ENCODE peak calls at places on chromosomes 11 and 22, in ten cellular contexts. O, X, H, W, Y, A, B, U, R and F are unnamed samples.

GRCh38 chr22:24370426-24370825 is 57.0 kb upstream of the ADORA2A start:
- DNase-seq in O (no peak), X (no peak), H (no peak), W (no peak), Y (no peak), A (no peak), B (no peak), U (no peak), R (peak; percentile 33), F (no peak)

GRCh38 chr11:115185931-115186330 is 318.3 kb downstream of the CADM1 start:
- DNase-seq in O (no peak), X (no peak), H (no peak), W (no peak), Y (no peak), A (no peak), B (no peak), U (no peak), R (no peak), F (no peak)

GRCh38 chr11:112507281-112507680 is 246.6 kb upstream of the PLET1 start:
- DNase-seq in O (no peak), X (no peak), H (no peak), W (no peak), Y (no peak), A (no peak), B (no peak), U (no peak), R (no peak), F (no peak)

GRCh38 chr22:16699336-16699735 is 106.7 kb upstream of the CCT8L2 start:
- DNase-seq in O (no peak), X (no peak), H (no peak), W (no peak), Y (no peak), A (no peak), B (no peak), U (no peak), R (no peak), F (no peak)

GRCh38 chr11:94788396-94788795 is 20.2 kb downstream of the AMOTL1 start:
- DNase-seq in O (peak; percentile 71), X (no peak), H (no peak), W (no peak), Y (no peak), A (no peak), B (no peak), U (no peak), R (peak; percentile 47), F (no peak)

GRCh38 chr11:14620027-14620511 is 23.5 kb upstream of the PDE3B start:
- DNase-seq in O (no peak), X (no peak), H (no peak), W (no peak), Y (no peak), A (no peak), B (no peak), U (no peak), R (no peak), F (no peak)

GRCh38 chr11:128916646-128917045 is 25.5 kb downstream of the KCNJ5 start:
- DNase-seq in O (no peak), X (no peak), H (no peak), W (no peak), Y (no peak), A (no peak), B (no peak), U (no peak), R (no peak), F (no peak)

GRCh38 chr11:8870461-8871282 is 40.3 kb upstream of the AKIP1 start:
- DNase-seq in O (peak; percentile 50), X (peak; percentile 84), H (peak; percentile 75), W (peak; percentile 58), Y (no peak), A (peak; percentile 92), B (peak; percentile 74), U (peak; percentile 81), R (peak; percentile 76), F (peak; percentile 83)

GRCh38 chr11:70712471-70712870 is 314.1 kb downstream of the CTTN start:
- DNase-seq in O (no peak), X (no peak), H (no peak), W (no peak), Y (no peak), A (no peak), B (peak; percentile 50), U (no peak), R (no peak), F (no peak)

GRCh38 chr11:133834399-133835257 is 10.7 kb downstream of the SPATA19 start:
- DNase-seq in O (no peak), X (no peak), H (no peak), W (no peak), Y (no peak), A (no peak), B (no peak), U (no peak), R (no peak), F (no peak)

GRCh38 chr11:64558869-64559268 is 32.2 kb upstream of the SLC22A12 start:
- DNase-seq in O (no peak), X (no peak), H (no peak), W (no peak), Y (no peak), A (peak; percentile 64), B (no peak), U (no peak), R (no peak), F (no peak)

GRCh38 chr11:64553554-64554201 is 37.3 kb upstream of the SLC22A12 start:
- DNase-seq in O (peak; percentile 27), X (no peak), H (peak; percentile 22), W (peak; percentile 34), Y (peak; percentile 59), A (peak; percentile 64), B (peak; percentile 74), U (peak; percentile 68), R (peak; percentile 66), F (no peak)

GRCh38 chr11:64556721-64557250 is 34.2 kb upstream of the SLC22A12 start:
- DNase-seq in O (no peak), X (no peak), H (no peak), W (no peak), Y (no peak), A (peak; percentile 41), B (no peak), U (no peak), R (no peak), F (no peak)

GRCh38 chr11:64558065-64558745 is 32.8 kb upstream of the SLC22A12 start:
- DNase-seq in O (no peak), X (no peak), H (no peak), W (no peak), Y (no peak), A (peak; percentile 68), B (peak; percentile 66), U (no peak), R (no peak), F (no peak)

DNA sequence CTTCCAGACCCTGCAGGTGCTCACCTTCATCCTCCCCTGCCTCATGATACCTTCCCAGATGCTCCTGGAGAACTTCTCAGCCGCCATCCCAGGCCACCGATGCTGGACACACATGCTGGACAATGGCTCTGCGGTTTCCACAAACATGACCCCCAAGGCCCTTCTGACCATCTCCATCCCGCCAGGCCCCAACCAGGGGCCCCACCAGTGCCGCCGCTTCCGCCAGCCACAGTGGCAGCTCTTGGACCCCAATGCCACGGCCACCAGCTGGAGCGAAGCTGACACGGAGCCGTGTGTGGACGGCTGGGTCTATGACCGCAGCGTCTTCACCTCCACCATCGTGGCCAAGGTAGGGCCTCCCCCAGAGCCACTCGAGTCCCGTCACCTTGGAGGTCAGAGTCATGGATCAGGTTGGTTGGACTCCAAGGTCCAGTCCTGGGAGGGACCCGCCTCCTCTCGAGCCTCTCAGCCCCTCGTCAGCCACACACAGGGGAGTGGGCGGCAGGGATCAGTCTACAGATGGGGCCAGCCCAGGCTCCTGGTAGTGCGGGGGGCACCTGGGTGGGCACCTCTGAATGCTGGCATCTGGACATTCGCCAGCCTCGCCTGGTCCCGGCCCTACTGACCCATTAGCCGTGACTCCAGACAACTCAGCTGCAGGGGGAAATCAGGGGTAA is 34.8 kb upstream of the SLC22A12 start:
- DNase-seq in O (no peak), X (no peak), H (no peak), W (no peak), Y (no peak), A (peak; percentile 85), B (no peak), U (no peak), R (no peak), F (no peak)
- TF ChIP-seq CTCF in O (no peak), X (no peak), H (no peak), W (no peak), Y (no peak), A (no peak), B (no peak), U (no peak), R (no peak), F (no peak)

DNA sequence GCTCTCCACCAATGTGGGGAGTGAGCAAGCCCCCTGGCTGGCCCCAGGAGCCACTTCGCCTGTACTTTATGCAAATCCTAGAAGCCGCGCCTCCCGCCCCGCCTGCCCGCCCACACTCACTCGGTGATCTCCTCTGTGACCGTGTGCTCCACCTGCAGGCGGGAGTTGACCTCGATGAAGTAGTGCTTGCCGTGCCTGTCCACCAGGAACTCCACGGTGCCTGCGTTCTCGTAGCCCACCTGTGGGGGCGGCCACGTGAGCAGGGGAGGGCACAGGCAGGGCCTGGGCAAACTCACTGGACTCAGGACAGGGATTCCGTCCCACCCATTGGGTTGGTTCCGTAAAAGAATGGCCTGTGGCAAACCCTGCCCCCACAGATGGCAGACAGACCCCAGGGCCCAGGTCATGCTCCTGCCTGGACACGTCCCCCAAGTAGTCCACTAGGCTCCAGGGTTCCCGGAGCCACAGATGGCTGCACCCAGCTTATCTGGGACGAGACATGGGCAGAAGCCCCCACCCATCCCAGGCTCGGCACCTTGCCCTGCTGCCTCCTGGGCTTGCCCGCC is 11.9 kb downstream of the LRFN4 start:
- DNase-seq in O (no peak), X (peak; percentile 85), H (no peak), W (no peak), Y (peak; percentile 92), A (no peak), B (peak; percentile 92), U (peak; percentile 79), R (no peak), F (no peak)
- TF ChIP-seq CTCF in O (peak; percentile 24), X (peak; percentile 50), H (no peak), W (peak; percentile 43), Y (peak; percentile 83), A (peak; percentile 18), B (peak; percentile 84), U (peak; percentile 3), R (no peak), F (peak; percentile 61)

GRCh38 chr22:30327864-30328345 is 1.2 kb upstream of the TBC1D10A start:
- DNase-seq in O (no peak), X (no peak), H (no peak), W (no peak), Y (peak; percentile 15), A (no peak), B (peak; percentile 57), U (no peak), R (no peak), F (no peak)
- TF ChIP-seq CTCF in O (no peak), X (no peak), H (peak; percentile 13), W (peak; percentile 12), Y (peak; percentile 61), A (peak; percentile 30), B (peak; percentile 46), U (no peak), R (no peak), F (peak; percentile 1)

DNA sequence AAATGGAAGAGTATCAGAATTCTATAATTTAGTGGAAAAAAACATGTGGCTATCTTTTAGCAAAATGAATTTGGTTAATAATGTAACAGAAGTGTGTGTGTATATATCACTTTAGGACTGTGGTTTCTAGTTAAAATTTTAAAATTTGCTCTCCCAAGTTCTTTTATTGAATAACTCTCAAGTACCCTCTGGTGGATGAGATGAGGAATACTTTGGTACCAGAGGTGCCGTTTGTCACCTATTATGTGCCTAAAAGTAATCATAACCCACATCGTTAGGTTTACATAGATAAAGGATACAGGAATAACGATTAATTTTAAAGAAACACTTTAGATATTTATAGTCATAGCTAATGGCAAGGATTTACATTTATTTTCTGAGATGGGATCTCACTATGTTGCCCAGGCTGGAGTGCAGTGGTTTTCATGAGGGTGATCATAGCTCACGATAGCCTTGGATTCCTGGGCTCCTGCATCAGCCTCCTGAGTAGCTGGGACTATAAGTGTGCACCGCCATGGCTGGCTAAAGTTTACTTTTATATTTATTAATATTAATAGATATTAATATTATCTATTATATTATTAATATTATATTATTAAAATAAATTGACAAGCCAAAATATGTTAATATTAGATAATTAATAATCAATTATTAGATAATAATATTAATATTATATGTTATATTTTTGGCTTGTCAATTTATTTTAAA is 66.7 kb upstream of the CAPRIN1 start:
- DNase-seq in O (peak; percentile 9), X (no peak), H (no peak), W (no peak), Y (no peak), A (no peak), B (no peak), U (no peak), R (no peak), F (no peak)
- TF ChIP-seq CTCF in O (peak; percentile 67), X (no peak), H (peak; percentile 10), W (peak; percentile 9), Y (peak; percentile 54), A (peak; percentile 60), B (peak; percentile 32), U (no peak), R (peak; percentile 29), F (peak; percentile 42)